ENCODE peak calls at places on chromosomes 12 and 14, in five cellular contexts. F, Y, Q, C and O are unnamed samples.

GRCh38 chr12:95102916-95103671 is 29.7 kb upstream of the NR2C1 start:
- DNase-seq in F (no peak), Y (peak; percentile 25), Q (no peak), C (no peak), O (no peak)

GRCh38 chr14:101844219-101844618 is 82.7 kb downstream of the PPP2R5C start:
- DNase-seq in F (no peak), Y (no peak), Q (peak; percentile 63), C (no peak), O (no peak)

GRCh38 chr12:77841467-77842054 is 10.9 kb downstream of the NAV3 start:
- DNase-seq in F (no peak), Y (no peak), Q (peak; percentile 42), C (no peak), O (no peak)

GRCh38 chr12:122834921-122835692 is at the start of gene HIP1R:
- DNase-seq in F (no peak), Y (peak; percentile 74), Q (no peak), C (peak; percentile 71), O (no peak)

GRCh38 chr12:6752181-6752930 is 585 bp downstream of the MLF2 start:
- DNase-seq in F (no peak), Y (peak; percentile 58), Q (peak; percentile 62), C (peak; percentile 32), O (no peak)

GRCh38 chr14:100607611-100607956 is 20.4 kb upstream of the BEGAIN start:
- DNase-seq in F (no peak), Y (no peak), Q (no peak), C (no peak), O (peak; percentile 57)

GRCh38 chr12:121524196-121524930 is 56.5 kb downstream of the KDM2B start:
- DNase-seq in F (no peak), Y (no peak), Q (no peak), C (peak; percentile 57), O (no peak)

GRCh38 chr14:104253901-104254353 is 115.5 kb downstream of the KIF26A start:
- DNase-seq in F (no peak), Y (no peak), Q (no peak), C (no peak), O (no peak)

GRCh38 chr14:51529731-51530130 is 122.0 kb upstream of the FRMD6 start:
- DNase-seq in F (no peak), Y (no peak), Q (no peak), C (no peak), O (no peak)

GRCh38 chr12:80033457-80033856 is 65.9 kb upstream of the OTOGL start:
- DNase-seq in F (no peak), Y (no peak), Q (no peak), C (no peak), O (no peak)

GRCh38 chr14:73339846-73340565 is 102.7 kb downstream of the PAPLN start:
- DNase-seq in F (no peak), Y (no peak), Q (no peak), C (no peak), O (no peak)

GRCh38 chr12:130246560-130246959 is 84.3 kb downstream of the FZD10 start:
- DNase-seq in F (no peak), Y (no peak), Q (no peak), C (no peak), O (no peak)

GRCh38 chr12:57309420-57309819 is 58.4 kb upstream of the STAC3 start:
- DNase-seq in F (no peak), Y (no peak), Q (no peak), C (no peak), O (no peak)

GRCh38 chr12:54596526-54596946 is 8.1 kb upstream of the PPP1R1A start:
- DNase-seq in F (peak; percentile 25), Y (peak; percentile 82), Q (peak; percentile 32), C (peak; percentile 44), O (no peak)

GRCh38 chr12:90280033-90280432 is 571.4 kb upstream of the ATP2B1 start:
- DNase-seq in F (no peak), Y (no peak), Q (no peak), C (no peak), O (no peak)

GRCh38 chr12:38149395-38150073 is 167.0 kb upstream of the ALG10B start:
- DNase-seq in F (no peak), Y (no peak), Q (no peak), C (no peak), O (no peak)

GRCh38 chr14:51342226-51342625 is 102.2 kb downstream of the TMX1 start:
- DNase-seq in F (no peak), Y (no peak), Q (no peak), C (no peak), O (no peak)

GRCh38 chr14:91985521-91986255 is 38.2 kb upstream of the FBLN5 start:
- DNase-seq in F (no peak), Y (no peak), Q (no peak), C (no peak), O (no peak)

GRCh38 chr12:96912261-96912660 is 5.2 kb downstream of the NEDD1 start:
- DNase-seq in F (no peak), Y (no peak), Q (no peak), C (no peak), O (no peak)

GRCh38 chr14:88463318-88463717 is 77.9 kb downstream of the SPATA7 start:
- DNase-seq in F (no peak), Y (peak; percentile 32), Q (no peak), C (no peak), O (no peak)

GRCh38 chr14:36507847-36508417 is 12.1 kb downstream of the NKX2-1 start:
- DNase-seq in F (no peak), Y (no peak), Q (no peak), C (no peak), O (no peak)

GRCh38 chr14:93430889-93431670 is at the start of gene UNC79:
- DNase-seq in F (no peak), Y (no peak), Q (no peak), C (no peak), O (no peak)

GRCh38 chr14:95340201-95340697 is 20.5 kb upstream of the CLMN start:
- DNase-seq in F (no peak), Y (peak; percentile 94), Q (no peak), C (no peak), O (no peak)

GRCh38 chr12:44405267-44405666 is 470.8 kb downstream of the NELL2 start:
- DNase-seq in F (no peak), Y (no peak), Q (no peak), C (no peak), O (no peak)

GRCh38 chr14:47539065-47539464 is 136.3 kb downstream of the MDGA2 start:
- DNase-seq in F (no peak), Y (no peak), Q (no peak), C (no peak), O (no peak)

GRCh38 chr14:99120147-99121026 is 151.6 kb downstream of the BCL11B start:
- DNase-seq in F (no peak), Y (no peak), Q (no peak), C (no peak), O (no peak)

GRCh38 chr12:106841471-106842302 is 67.2 kb downstream of the RIC8B start:
- DNase-seq in F (no peak), Y (peak; percentile 74), Q (peak; percentile 27), C (no peak), O (no peak)

GRCh38 chr12:29581641-29582040 is 84.2 kb upstream of the OVCH1 start:
- DNase-seq in F (no peak), Y (no peak), Q (no peak), C (no peak), O (no peak)

DNA sequence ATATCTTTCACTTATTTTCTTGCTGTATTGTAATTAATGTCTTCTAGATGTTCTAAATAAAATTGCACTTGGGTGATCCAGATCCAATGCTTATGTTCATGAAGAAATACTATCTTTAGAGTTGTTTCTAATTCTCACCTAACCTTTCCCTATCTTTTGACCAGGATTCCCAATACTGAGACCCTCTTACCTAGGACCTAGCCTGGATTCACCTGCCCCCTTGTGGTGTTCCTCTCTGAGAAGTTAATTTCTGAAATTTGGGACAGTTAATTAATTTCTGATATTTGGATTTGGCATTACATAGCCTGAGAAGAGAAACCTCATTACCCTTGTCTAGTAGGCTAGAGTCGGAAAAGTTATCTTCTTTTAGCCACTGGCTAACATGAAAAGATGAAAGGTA is 29.5 kb downstream of the FOXA1 start:
- DNase-seq in F (no peak), Y (peak; percentile 63), Q (no peak), C (no peak), O (no peak)
- TF ChIP-seq CTCF in F (no peak), Y (no peak), Q (no peak), C (no peak), O (peak; percentile 67)

DNA sequence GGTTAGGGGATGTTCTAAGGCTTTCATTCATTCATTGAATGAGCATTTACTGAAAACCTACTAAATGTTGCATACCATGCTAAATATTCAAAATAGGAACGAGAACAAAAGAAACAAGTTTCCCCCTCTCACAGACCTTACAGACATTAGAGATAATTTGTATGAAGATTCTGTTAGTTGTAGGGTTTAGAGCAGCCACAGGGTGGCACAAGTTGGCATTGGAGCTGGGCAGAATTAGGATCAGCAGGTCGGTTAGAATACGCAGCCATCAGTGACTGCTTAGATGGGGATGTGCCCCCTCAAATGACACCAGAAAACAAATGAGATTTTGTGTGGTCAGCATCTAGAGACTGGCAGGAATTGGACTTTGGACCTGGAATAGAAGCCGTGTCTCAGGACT is 166.3 kb upstream of the DAAM1 start:
- DNase-seq in F (no peak), Y (no peak), Q (no peak), C (no peak), O (no peak)
- TF ChIP-seq CTCF in F (no peak), Y (no peak), Q (no peak), C (no peak), O (peak; percentile 44)

GRCh38 chr12:116592116-116592637 is 33.0 kb downstream of the MAP1LC3B2 start:
- DNase-seq in F (no peak), Y (peak; percentile 45), Q (no peak), C (no peak), O (no peak)

GRCh38 chr12:116592731-116593130 is 33.5 kb downstream of the MAP1LC3B2 start:
- DNase-seq in F (no peak), Y (no peak), Q (no peak), C (no peak), O (no peak)

GRCh38 chr12:116591608-116592115 is 32.5 kb downstream of the MAP1LC3B2 start:
- DNase-seq in F (no peak), Y (no peak), Q (no peak), C (no peak), O (no peak)

GRCh38 chr12:116588390-116589028 is 29.3 kb downstream of the MAP1LC3B2 start:
- DNase-seq in F (no peak), Y (no peak), Q (no peak), C (no peak), O (no peak)

DNA sequence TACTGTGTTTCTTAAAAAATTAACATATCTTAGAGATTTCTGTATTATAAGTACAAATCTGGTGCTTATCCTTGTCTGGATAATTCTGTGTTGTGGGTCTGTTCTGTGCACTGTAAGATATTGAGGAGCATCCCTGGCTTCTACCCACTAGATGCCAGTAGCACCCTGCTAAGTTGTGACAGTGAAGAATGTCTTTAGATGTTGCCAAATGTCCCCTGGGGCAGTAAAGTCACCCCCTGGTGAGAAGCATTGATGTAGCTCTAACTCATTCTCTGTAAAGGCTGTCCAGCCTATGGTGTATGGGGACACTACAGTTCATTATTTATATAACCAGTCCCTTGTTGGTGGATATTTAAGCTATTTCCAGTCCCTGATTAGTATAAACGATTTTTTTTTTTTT is 31.4 kb downstream of the MAP1LC3B2 start:
- DNase-seq in F (no peak), Y (no peak), Q (no peak), C (no peak), O (no peak)
- TF ChIP-seq CTCF in F (no peak), Y (no peak), Q (no peak), C (no peak), O (peak; percentile 45)

DNA sequence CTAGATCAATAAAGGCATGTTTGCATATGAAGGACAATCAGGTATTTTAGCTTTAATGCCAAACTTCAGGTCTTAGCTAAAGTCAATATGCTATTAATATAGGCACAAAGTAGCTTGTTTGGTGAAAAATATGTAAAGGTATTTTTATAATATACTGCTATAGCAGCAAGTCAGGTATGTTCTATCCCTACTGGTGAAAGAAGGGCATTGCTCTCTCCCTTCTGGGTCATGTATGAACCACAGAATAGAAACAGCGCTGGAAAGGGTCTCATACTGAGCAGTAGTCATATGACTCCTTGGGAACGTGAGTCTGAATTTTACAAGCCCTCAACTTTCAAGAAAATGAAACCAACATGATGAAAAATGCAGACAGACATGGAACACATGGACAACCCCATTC is 314.6 kb downstream of the GRIN2B start:
- DNase-seq in F (no peak), Y (no peak), Q (no peak), C (no peak), O (no peak)
- TF ChIP-seq CTCF in F (no peak), Y (no peak), Q (no peak), C (peak; percentile 11), O (peak; percentile 42)